ENCODE peak calls at places on chromosome 12, in nine cellular contexts. H, Y, Z, F, M, L, B, U and J are unnamed samples.

GRCh38 chr12:120388711-120389431 is 19.9 kb upstream of the MSI1 start:
- DNase-seq in H (no peak), Y (no peak), Z (no peak), F (no peak), M (no peak), L (no peak), B (no peak), U (no peak), J (peak)

GRCh38 chr12:119704065-119704747 is 36.3 kb downstream of the PRKAB1 start:
- DNase-seq in H (no peak), Y (no peak), Z (no peak), F (peak), M (peak), L (no peak), B (no peak), U (no peak), J (no peak)

GRCh38 chr12:129372348-129372747 is 519.1 kb downstream of the GLT1D1 start:
- DNase-seq in H (no peak), Y (no peak), Z (no peak), F (no peak), M (no peak), L (no peak), B (no peak), U (no peak), J (no peak)

GRCh38 chr12:1204581-1205121 is 213.6 kb downstream of the ERC1 start:
- DNase-seq in H (no peak), Y (no peak), Z (no peak), F (no peak), M (no peak), L (peak), B (no peak), U (no peak), J (no peak)

GRCh38 chr12:41940571-41940970 is 204.1 kb downstream of the GXYLT1 start:
- DNase-seq in H (no peak), Y (no peak), Z (no peak), F (no peak), M (no peak), L (no peak), B (no peak), U (no peak), J (no peak)

GRCh38 chr12:51505363-51505762 is 80.7 kb downstream of the SLC4A8 start:
- DNase-seq in H (no peak), Y (no peak), Z (no peak), F (no peak), M (peak), L (no peak), B (no peak), U (no peak), J (no peak)

GRCh38 chr12:93145086-93145485 is 216.0 kb upstream of the EEA1 start:
- DNase-seq in H (no peak), Y (no peak), Z (no peak), F (no peak), M (peak), L (no peak), B (no peak), U (no peak), J (no peak)

GRCh38 chr12:67042697-67043131 is 226.4 kb upstream of the CAND1 start:
- DNase-seq in H (peak), Y (no peak), Z (peak), F (no peak), M (no peak), L (peak), B (no peak), U (no peak), J (no peak)

GRCh38 chr12:118781692-118782091 is 199.6 kb upstream of the SRRM4 start:
- DNase-seq in H (no peak), Y (no peak), Z (no peak), F (no peak), M (no peak), L (no peak), B (no peak), U (no peak), J (no peak)

GRCh38 chr12:21476949-21477348 is 24.5 kb downstream of the RECQL start:
- DNase-seq in H (no peak), Y (no peak), Z (no peak), F (peak), M (peak), L (peak), B (no peak), U (no peak), J (no peak)

GRCh38 chr12:124888203-124888602 is 24.5 kb upstream of the SCARB1 start:
- DNase-seq in H (no peak), Y (no peak), Z (no peak), F (no peak), M (no peak), L (no peak), B (no peak), U (no peak), J (no peak)

GRCh38 chr12:2402180-2402579 is 349.4 kb downstream of the CACNA1C start:
- DNase-seq in H (no peak), Y (no peak), Z (no peak), F (no peak), M (no peak), L (no peak), B (no peak), U (no peak), J (no peak)

GRCh38 chr12:47773062-47773857 is at the start of gene SLC48A1:
- DNase-seq in H (peak), Y (peak), Z (peak), F (peak), M (peak), L (peak), B (peak), U (peak), J (peak)

GRCh38 chr12:2959508-2960431 is 573 bp downstream of the TEAD4 start:
- DNase-seq in H (peak), Y (no peak), Z (peak), F (peak), M (peak), L (peak), B (no peak), U (no peak), J (no peak)

GRCh38 chr12:54294152-54294913 is 6.5 kb downstream of the NFE2 start:
- DNase-seq in H (no peak), Y (peak), Z (peak), F (no peak), M (peak), L (peak), B (no peak), U (peak), J (peak)

GRCh38 chr12:94849411-94849976 is 154.0 kb downstream of the NDUFA12 start:
- DNase-seq in H (no peak), Y (no peak), Z (no peak), F (no peak), M (no peak), L (no peak), B (no peak), U (no peak), J (no peak)

GRCh38 chr12:104456417-104456949 is at the start of gene CHST11:
- DNase-seq in H (peak), Y (peak), Z (peak), F (peak), M (peak), L (peak), B (peak), U (peak), J (peak)

GRCh38 chr12:127923501-127923900 is 343.5 kb upstream of the TMEM132C start:
- DNase-seq in H (no peak), Y (no peak), Z (no peak), F (no peak), M (no peak), L (no peak), B (no peak), U (no peak), J (no peak)

GRCh38 chr12:68885381-68885780 is 47.6 kb downstream of the CPM start:
- DNase-seq in H (no peak), Y (no peak), Z (no peak), F (no peak), M (no peak), L (no peak), B (no peak), U (no peak), J (no peak)

GRCh38 chr12:49864817-49865090 is 21.8 kb upstream of the BCDIN3D start:
- DNase-seq in H (no peak), Y (no peak), Z (peak), F (no peak), M (no peak), L (no peak), B (no peak), U (no peak), J (no peak)

GRCh38 chr12:57759360-57759980 is 4.6 kb downstream of the MARCHF9 start:
- DNase-seq in H (peak), Y (no peak), Z (peak), F (no peak), M (no peak), L (peak), B (no peak), U (no peak), J (peak)

GRCh38 chr12:63882844-63883243 is 38.3 kb downstream of the SRGAP1 start:
- DNase-seq in H (no peak), Y (no peak), Z (peak), F (no peak), M (no peak), L (peak), B (no peak), U (no peak), J (no peak)

GRCh38 chr12:69338120-69338859 is 9.9 kb upstream of the LYZ start:
- DNase-seq in H (no peak), Y (no peak), Z (no peak), F (no peak), M (no peak), L (peak), B (no peak), U (no peak), J (no peak)

GRCh38 chr12:55713721-55714120 is 2.1 kb upstream of the BLOC1S1 start:
- DNase-seq in H (no peak), Y (no peak), Z (no peak), F (peak), M (peak), L (peak), B (no peak), U (no peak), J (no peak)

GRCh38 chr12:52675301-52675701 is 4.9 kb downstream of the KRT1 start:
- DNase-seq in H (no peak), Y (no peak), Z (no peak), F (no peak), M (no peak), L (no peak), B (no peak), U (no peak), J (no peak)

GRCh38 chr12:72511493-72511892 is 239.3 kb downstream of the TRHDE start:
- DNase-seq in H (no peak), Y (no peak), Z (no peak), F (no peak), M (no peak), L (no peak), B (no peak), U (no peak), J (no peak)

GRCh38 chr12:52878507-52879393 is 26.1 kb downstream of the KRT8 start:
- DNase-seq in H (no peak), Y (no peak), Z (no peak), F (no peak), M (no peak), L (no peak), B (no peak), U (no peak), J (no peak)

GRCh38 chr12:46675736-46676135 is 150.1 kb downstream of the SLC38A4 start:
- DNase-seq in H (no peak), Y (no peak), Z (peak), F (no peak), M (peak), L (peak), B (no peak), U (no peak), J (peak)

GRCh38 chr12:102959391-102959790 is 1.9 kb downstream of the ASCL1 start:
- DNase-seq in H (no peak), Y (no peak), Z (no peak), F (no peak), M (no peak), L (no peak), B (no peak), U (no peak), J (no peak)

GRCh38 chr12:49332441-49332861 is 4.5 kb downstream of the C1QL4 start:
- DNase-seq in H (no peak), Y (no peak), Z (no peak), F (no peak), M (no peak), L (no peak), B (no peak), U (no peak), J (no peak)

GRCh38 chr12:15532364-15532977 is 210.2 kb downstream of the PTPRO start:
- DNase-seq in H (peak), Y (no peak), Z (peak), F (peak), M (peak), L (peak), B (peak), U (peak), J (peak)